ENCODE peak calls at places on chromosomes 7 and 10, in five cellular contexts. N is MM.1S, H is NT2/D1, X is ascending aorta, A is ovary. P is an unnamed sample.
A peak's percentile ranks its signal among the peaks of the same experiment; 100 is the strongest.

GRCh38 chr10:119725550-119726290 is at the start of gene INPP5F:
- DNase-seq in N (peak; percentile 94), H (peak; percentile 88), X (peak; percentile 94), A (peak; percentile 99), P (peak; percentile 98)

GRCh38 chr7:45157653-45158401 is at the start of gene RAMP3:
- DNase-seq in N (no peak), H (no peak), X (no peak), A (no peak), P (no peak)

GRCh38 chr7:21611129-21611528 is 68.3 kb downstream of the DNAH11 start:
- DNase-seq in N (no peak), H (no peak), X (no peak), A (no peak), P (no peak)

GRCh38 chr7:2805213-2806003 is 38.7 kb downstream of the GNA12 start:
- DNase-seq in N (no peak), H (no peak), X (no peak), A (peak; percentile 60), P (no peak)

GRCh38 chr10:76882245-76882644 is 755.4 kb downstream of the KCNMA1 start:
- DNase-seq in N (peak; percentile 39), H (no peak), X (no peak), A (no peak), P (no peak)

GRCh38 chr7:27560706-27561235 is 101.9 kb downstream of the HIBADH start:
- DNase-seq in N (no peak), H (no peak), X (no peak), A (no peak), P (no peak)

GRCh38 chr7:100061518-100062193 is 12.1 kb downstream of the ZSCAN21 start:
- DNase-seq in N (no peak), H (no peak), X (no peak), A (no peak), P (no peak)

GRCh38 chr7:134502463-134502862 is 24.9 kb upstream of the AKR1B10 start:
- DNase-seq in N (no peak), H (no peak), X (peak; percentile 22), A (no peak), P (no peak)

GRCh38 chr10:110498982-110499795 is 1.5 kb downstream of the DUSP5 start:
- DNase-seq in N (peak; percentile 79), H (no peak), X (no peak), A (peak; percentile 27), P (peak; percentile 57)

GRCh38 chr10:78458983-78459638 is 425.4 kb downstream of the RPS24 start:
- DNase-seq in N (no peak), H (no peak), X (no peak), A (no peak), P (no peak)

GRCh38 chr10:84696610-84697009 is 368.2 kb downstream of the CCSER2 start:
- DNase-seq in N (no peak), H (no peak), X (no peak), A (no peak), P (no peak)

GRCh38 chr7:496528-497295 is 22.9 kb downstream of the PDGFA start:
- DNase-seq in N (no peak), H (no peak), X (no peak), A (no peak), P (no peak)

GRCh38 chr10:122207596-122207995 is 63.5 kb upstream of the BTBD16 start:
- DNase-seq in N (no peak), H (no peak), X (no peak), A (no peak), P (no peak)

GRCh38 chr7:44322631-44323363 is 2.6 kb downstream of the CAMK2B start:
- DNase-seq in N (no peak), H (no peak), X (no peak), A (no peak), P (no peak)

GRCh38 chr7:136194843-136195242 is 217.7 kb upstream of the MTPN start:
- DNase-seq in N (no peak), H (no peak), X (no peak), A (no peak), P (no peak)

GRCh38 chr10:59807629-59808620 is 54.7 kb upstream of the MRLN start:
- DNase-seq in N (no peak), H (no peak), X (peak; percentile 36), A (no peak), P (no peak)

GRCh38 chr7:79774150-79774549 is 320.7 kb upstream of the MAGI2 start:
- DNase-seq in N (no peak), H (no peak), X (no peak), A (no peak), P (no peak)

GRCh38 chr7:102981451-102981850 is 68.7 kb downstream of the LRRC17 start:
- DNase-seq in N (no peak), H (no peak), X (no peak), A (no peak), P (no peak)

GRCh38 chr10:119688033-119688508 is 36.9 kb downstream of the BAG3 start:
- DNase-seq in N (no peak), H (peak; percentile 22), X (no peak), A (no peak), P (no peak)

GRCh38 chr7:150411606-150412005 is 32.5 kb downstream of the ZNF775 start:
- DNase-seq in N (no peak), H (no peak), X (no peak), A (no peak), P (no peak)

GRCh38 chr7:143256325-143256724 is 6.9 kb upstream of the GSTK1 start:
- DNase-seq in N (no peak), H (no peak), X (no peak), A (no peak), P (no peak)

GRCh38 chr10:94274142-94274787 is 88.5 kb downstream of the NOC3L start:
- DNase-seq in N (no peak), H (no peak), X (no peak), A (peak; percentile 36), P (no peak)

GRCh38 chr10:2839081-2839725 is 228.1 kb upstream of the PFKP start:
- DNase-seq in N (peak; percentile 20), H (peak; percentile 23), X (no peak), A (no peak), P (no peak)

GRCh38 chr7:23523486-23524075 is 8.2 kb downstream of the TRA2A start:
- DNase-seq in N (peak; percentile 76), H (no peak), X (no peak), A (no peak), P (no peak)

GRCh38 chr7:100803398-100804161 is 23.7 kb downstream of the EPHB4 start:
- DNase-seq in N (peak; percentile 79), H (no peak), X (peak; percentile 26), A (peak; percentile 87), P (no peak)

GRCh38 chr10:9848278-9848677 is 1169.4 kb upstream of the CELF2 start:
- DNase-seq in N (no peak), H (no peak), X (no peak), A (no peak), P (no peak)

GRCh38 chr7:21086688-21087087 is 300.0 kb upstream of the SP8 start:
- DNase-seq in N (peak; percentile 43), H (no peak), X (no peak), A (no peak), P (no peak)

GRCh38 chr7:30351724-30352123 is 67.3 kb downstream of the ZNRF2 start:
- DNase-seq in N (no peak), H (no peak), X (no peak), A (no peak), P (no peak)

GRCh38 chr10:35375091-35375765 is 38.9 kb downstream of the CCNY start:
- DNase-seq in N (no peak), H (no peak), X (no peak), A (no peak), P (no peak)

GRCh38 chr10:75424553-75424952 is 6.9 kb upstream of the LRMDA start:
- DNase-seq in N (no peak), H (no peak), X (no peak), A (no peak), P (no peak)
- H3K27me3 ChIP-seq in N (no peaks in the 10 kb centered on the region), H (peaks cover 100% of the 10 kb centered on the region), X (no peaks in the 10 kb centered on the region), A (no peaks in the 10 kb centered on the region), P (no peaks in the 10 kb centered on the region)

GRCh38 chr10:124566222-124566888 is 104.7 kb downstream of the LHPP start:
- DNase-seq in N (no peak), H (no peak), X (no peak), A (no peak), P (no peak)
- H3K4me1 ChIP-seq in N (no peaks in the 10 kb centered on the region), H (peaks cover 7% of the 10 kb centered on the region), X (no peaks in the 10 kb centered on the region), A (no peaks in the 10 kb centered on the region), P (no peaks in the 10 kb centered on the region)

GRCh38 chr10:22486431-22486830 is 141.1 kb downstream of the SPAG6 start:
- DNase-seq in N (no peak), H (no peak), X (no peak), A (no peak), P (no peak)

GRCh38 chr10:22491480-22491879 is 146.2 kb downstream of the SPAG6 start:
- DNase-seq in N (no peak), H (no peak), X (no peak), A (no peak), P (no peak)

GRCh38 chr10:22489975-22490374 is 144.7 kb downstream of the SPAG6 start:
- DNase-seq in N (no peak), H (no peak), X (no peak), A (no peak), P (no peak)

GRCh38 chr10:22491931-22492615 is 146.8 kb downstream of the SPAG6 start:
- DNase-seq in N (no peak), H (no peak), X (no peak), A (no peak), P (peak; percentile 50)

DNA sequence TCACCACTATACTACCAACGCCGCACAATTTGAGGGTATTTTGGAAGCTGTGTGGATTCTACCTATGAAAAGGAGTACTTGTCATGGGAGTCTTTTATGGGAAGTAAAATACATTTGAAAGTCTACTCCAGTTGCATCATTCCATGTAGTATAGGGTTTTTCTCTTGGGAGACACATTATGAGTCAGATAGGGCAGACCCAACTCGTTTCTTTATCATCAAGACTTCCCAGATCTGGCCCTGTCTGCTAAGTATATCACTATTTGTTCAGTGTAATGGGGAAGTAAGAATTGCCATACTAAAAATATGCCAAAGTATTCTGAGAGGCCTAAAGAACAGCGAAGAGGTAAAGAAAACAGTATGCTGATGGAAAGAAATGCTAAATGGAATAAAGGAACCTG is 144.2 kb downstream of the SPAG6 start:
- DNase-seq in N (no peak), H (no peak), X (no peak), A (no peak), P (no peak)
- H3K4me3 ChIP-seq in N (no peak overlapping the region), H (no peak overlapping the region), X (no peak overlapping the region), A (no peak overlapping the region), P (no peak overlapping the region)

GRCh38 chr10:5499493-5499800 is at the start of gene CALML5:
- DNase-seq in N (no peak), H (no peak), X (no peak), A (no peak), P (no peak)
- H3K27me3 ChIP-seq in N (peaks cover 19% of the 10 kb centered on the region), H (no peaks in the 10 kb centered on the region), X (no peaks in the 10 kb centered on the region), A (no peaks in the 10 kb centered on the region), P (no peaks in the 10 kb centered on the region)

DNA sequence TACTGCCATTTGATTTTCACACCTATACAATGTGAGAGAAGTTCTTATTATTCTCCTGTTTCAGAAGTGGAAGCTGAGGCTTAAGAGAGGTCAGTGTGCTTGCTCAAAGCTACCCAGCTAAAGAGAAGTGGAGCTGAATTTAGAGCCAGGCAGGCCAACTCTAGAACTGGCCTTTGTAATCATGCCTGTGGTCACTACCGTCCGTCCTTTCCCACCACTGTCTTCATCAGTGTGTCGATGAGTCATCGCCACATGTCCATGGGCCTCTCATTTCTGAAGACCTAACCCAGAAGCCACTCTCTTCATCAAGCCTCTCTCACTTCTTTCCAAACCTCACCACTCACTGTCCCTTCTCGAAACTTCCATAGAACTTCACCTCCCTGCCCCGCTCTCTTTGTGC is 237.8 kb downstream of the KIAA1217 start:
- DNase-seq in N (no peak), H (no peak), X (no peak), A (no peak), P (no peak)
- H3K4me1 ChIP-seq in N (peaks cover 14% of the 10 kb centered on the region), H (peaks cover 3% of the 10 kb centered on the region), X (no peaks in the 10 kb centered on the region), A (peaks cover 9% of the 10 kb centered on the region), P (peaks cover 15% of the 10 kb centered on the region)

GRCh38 chr10:124078028-124078427 is 15.4 kb downstream of the CHST15 start:
- DNase-seq in N (no peak), H (no peak), X (no peak), A (no peak), P (no peak)
- H3K4me3 ChIP-seq in N (no peak overlapping the region), H (no peak overlapping the region), X (no peak overlapping the region), A (no peak overlapping the region), P (no peak overlapping the region)

P was measured in CD4-positive, alpha-beta memory T cell.